ENCODE peak calls at places on chromosomes 16 and 17, in ten cellular contexts. One of them, this sample, is unnamed.

GRCh38 chr16:22001591-22001990 is 675 bp upstream of the PDZD9 start:
- DNase-seq in tibial nerve: no peak
- DNase-seq in CD4-positive, alpha-beta memory T cell: no peak
- DNase-seq in NCI-H748 treated with DMSO at 0.1 percent for 48 hours: no peak
- DNase-seq in BJ: peak; percentile 72
- DNase-seq in G401: no peak
- DNase-seq in hippocampal formation: no peak
- DNase-seq in stimulated activated naive CD8-positive, alpha-beta T cell treated with anti-CD3 and anti-CD28 coated beads, Interleukin-15, amount 100 ng/mL, for 72 hours: no peak
- DNase-seq in endodermal cell: no peak
- DNase-seq in T-helper 2 cell: no peak
- DNase-seq in this sample: no peak

GRCh38 chr17:82339634-82340580 is 6.3 kb upstream of the SECTM1 start:
- DNase-seq in tibial nerve: no peak
- DNase-seq in CD4-positive, alpha-beta memory T cell: no peak
- DNase-seq in NCI-H748 treated with DMSO at 0.1 percent for 48 hours: no peak
- DNase-seq in BJ: no peak
- DNase-seq in G401: no peak
- DNase-seq in hippocampal formation: no peak
- DNase-seq in stimulated activated naive CD8-positive, alpha-beta T cell treated with anti-CD3 and anti-CD28 coated beads, Interleukin-15, amount 100 ng/mL, for 72 hours: no peak
- DNase-seq in endodermal cell: no peak
- DNase-seq in T-helper 2 cell: no peak
- DNase-seq in this sample: no peak

GRCh38 chr16:88922114-88922825 is 54.7 kb downstream of the CBFA2T3 start:
- DNase-seq in tibial nerve: peak; percentile 64
- DNase-seq in CD4-positive, alpha-beta memory T cell: no peak
- DNase-seq in NCI-H748 treated with DMSO at 0.1 percent for 48 hours: no peak
- DNase-seq in BJ: no peak
- DNase-seq in G401: peak; percentile 78
- DNase-seq in hippocampal formation: no peak
- DNase-seq in stimulated activated naive CD8-positive, alpha-beta T cell treated with anti-CD3 and anti-CD28 coated beads, Interleukin-15, amount 100 ng/mL, for 72 hours: no peak
- DNase-seq in endodermal cell: peak; percentile 87
- DNase-seq in T-helper 2 cell: no peak
- DNase-seq in this sample: no peak

GRCh38 chr17:51706098-51706497 is 445.8 kb downstream of the UTP18 start:
- DNase-seq in tibial nerve: no peak
- DNase-seq in CD4-positive, alpha-beta memory T cell: no peak
- DNase-seq in NCI-H748 treated with DMSO at 0.1 percent for 48 hours: no peak
- DNase-seq in BJ: no peak
- DNase-seq in G401: peak; percentile 72
- DNase-seq in hippocampal formation: no peak
- DNase-seq in stimulated activated naive CD8-positive, alpha-beta T cell treated with anti-CD3 and anti-CD28 coated beads, Interleukin-15, amount 100 ng/mL, for 72 hours: no peak
- DNase-seq in endodermal cell: no peak
- DNase-seq in T-helper 2 cell: no peak
- DNase-seq in this sample: no peak

GRCh38 chr16:67606632-67607031 is 38.3 kb upstream of the CARMIL2 start:
- DNase-seq in tibial nerve: no peak
- DNase-seq in CD4-positive, alpha-beta memory T cell: no peak
- DNase-seq in NCI-H748 treated with DMSO at 0.1 percent for 48 hours: no peak
- DNase-seq in BJ: no peak
- DNase-seq in G401: no peak
- DNase-seq in hippocampal formation: no peak
- DNase-seq in stimulated activated naive CD8-positive, alpha-beta T cell treated with anti-CD3 and anti-CD28 coated beads, Interleukin-15, amount 100 ng/mL, for 72 hours: no peak
- DNase-seq in endodermal cell: no peak
- DNase-seq in T-helper 2 cell: no peak
- DNase-seq in this sample: no peak

GRCh38 chr17:39064374-39064773 is 87.1 kb downstream of the PLXDC1 start:
- DNase-seq in tibial nerve: no peak
- DNase-seq in CD4-positive, alpha-beta memory T cell: no peak
- DNase-seq in NCI-H748 treated with DMSO at 0.1 percent for 48 hours: no peak
- DNase-seq in BJ: peak; percentile 44
- DNase-seq in G401: no peak
- DNase-seq in hippocampal formation: no peak
- DNase-seq in stimulated activated naive CD8-positive, alpha-beta T cell treated with anti-CD3 and anti-CD28 coated beads, Interleukin-15, amount 100 ng/mL, for 72 hours: no peak
- DNase-seq in endodermal cell: no peak
- DNase-seq in T-helper 2 cell: no peak
- DNase-seq in this sample: no peak

GRCh38 chr17:8884336-8884990 is 17.0 kb upstream of the PIK3R6 start:
- DNase-seq in tibial nerve: no peak
- DNase-seq in CD4-positive, alpha-beta memory T cell: no peak
- DNase-seq in NCI-H748 treated with DMSO at 0.1 percent for 48 hours: no peak
- DNase-seq in BJ: no peak
- DNase-seq in G401: no peak
- DNase-seq in hippocampal formation: no peak
- DNase-seq in stimulated activated naive CD8-positive, alpha-beta T cell treated with anti-CD3 and anti-CD28 coated beads, Interleukin-15, amount 100 ng/mL, for 72 hours: no peak
- DNase-seq in endodermal cell: peak; percentile 50
- DNase-seq in T-helper 2 cell: no peak
- DNase-seq in this sample: no peak

GRCh38 chr16:82156761-82157654 is 13.0 kb downstream of the MPHOSPH6 start:
- DNase-seq in tibial nerve: no peak
- DNase-seq in CD4-positive, alpha-beta memory T cell: no peak
- DNase-seq in NCI-H748 treated with DMSO at 0.1 percent for 48 hours: no peak
- DNase-seq in BJ: peak; percentile 41
- DNase-seq in G401: no peak
- DNase-seq in hippocampal formation: no peak
- DNase-seq in stimulated activated naive CD8-positive, alpha-beta T cell treated with anti-CD3 and anti-CD28 coated beads, Interleukin-15, amount 100 ng/mL, for 72 hours: no peak
- DNase-seq in endodermal cell: no peak
- DNase-seq in T-helper 2 cell: no peak
- DNase-seq in this sample: no peak

GRCh38 chr16:15650698-15651161 is 685 bp downstream of the NDE1 start:
- DNase-seq in tibial nerve: no peak
- DNase-seq in CD4-positive, alpha-beta memory T cell: peak; percentile 57
- DNase-seq in NCI-H748 treated with DMSO at 0.1 percent for 48 hours: no peak
- DNase-seq in BJ: no peak
- DNase-seq in G401: peak; percentile 32
- DNase-seq in hippocampal formation: no peak
- DNase-seq in stimulated activated naive CD8-positive, alpha-beta T cell treated with anti-CD3 and anti-CD28 coated beads, Interleukin-15, amount 100 ng/mL, for 72 hours: peak; percentile 48
- DNase-seq in endodermal cell: peak; percentile 79
- DNase-seq in T-helper 2 cell: peak; percentile 29
- DNase-seq in this sample: peak; percentile 39

GRCh38 chr17:12622726-12623125 is 43.0 kb upstream of the MYOCD start:
- DNase-seq in tibial nerve: no peak
- DNase-seq in CD4-positive, alpha-beta memory T cell: no peak
- DNase-seq in NCI-H748 treated with DMSO at 0.1 percent for 48 hours: no peak
- DNase-seq in BJ: no peak
- DNase-seq in G401: no peak
- DNase-seq in hippocampal formation: no peak
- DNase-seq in stimulated activated naive CD8-positive, alpha-beta T cell treated with anti-CD3 and anti-CD28 coated beads, Interleukin-15, amount 100 ng/mL, for 72 hours: no peak
- DNase-seq in endodermal cell: no peak
- DNase-seq in T-helper 2 cell: no peak
- DNase-seq in this sample: no peak

GRCh38 chr16:54720259-54720658 is 210.4 kb upstream of the IRX5 start:
- DNase-seq in tibial nerve: no peak
- DNase-seq in CD4-positive, alpha-beta memory T cell: no peak
- DNase-seq in NCI-H748 treated with DMSO at 0.1 percent for 48 hours: no peak
- DNase-seq in BJ: no peak
- DNase-seq in G401: no peak
- DNase-seq in hippocampal formation: no peak
- DNase-seq in stimulated activated naive CD8-positive, alpha-beta T cell treated with anti-CD3 and anti-CD28 coated beads, Interleukin-15, amount 100 ng/mL, for 72 hours: no peak
- DNase-seq in endodermal cell: no peak
- DNase-seq in T-helper 2 cell: no peak
- DNase-seq in this sample: no peak

GRCh38 chr16:9061358-9061813 is 30.1 kb upstream of the HAPSTR1 start:
- DNase-seq in tibial nerve: no peak
- DNase-seq in CD4-positive, alpha-beta memory T cell: no peak
- DNase-seq in NCI-H748 treated with DMSO at 0.1 percent for 48 hours: no peak
- DNase-seq in BJ: no peak
- DNase-seq in G401: no peak
- DNase-seq in hippocampal formation: peak; percentile 15
- DNase-seq in stimulated activated naive CD8-positive, alpha-beta T cell treated with anti-CD3 and anti-CD28 coated beads, Interleukin-15, amount 100 ng/mL, for 72 hours: no peak
- DNase-seq in endodermal cell: no peak
- DNase-seq in T-helper 2 cell: no peak
- DNase-seq in this sample: no peak

GRCh38 chr17:68351395-68351794 is 60.1 kb downstream of the ARSG start:
- DNase-seq in tibial nerve: no peak
- DNase-seq in CD4-positive, alpha-beta memory T cell: no peak
- DNase-seq in NCI-H748 treated with DMSO at 0.1 percent for 48 hours: peak; percentile 2
- DNase-seq in BJ: no peak
- DNase-seq in G401: peak; percentile 42
- DNase-seq in hippocampal formation: no peak
- DNase-seq in stimulated activated naive CD8-positive, alpha-beta T cell treated with anti-CD3 and anti-CD28 coated beads, Interleukin-15, amount 100 ng/mL, for 72 hours: no peak
- DNase-seq in endodermal cell: no peak
- DNase-seq in T-helper 2 cell: no peak
- DNase-seq in this sample: no peak

GRCh38 chr16:66475232-66475631 is 48.1 kb downstream of the BEAN1 start:
- DNase-seq in tibial nerve: no peak
- DNase-seq in CD4-positive, alpha-beta memory T cell: no peak
- DNase-seq in NCI-H748 treated with DMSO at 0.1 percent for 48 hours: no peak
- DNase-seq in BJ: no peak
- DNase-seq in G401: no peak
- DNase-seq in hippocampal formation: no peak
- DNase-seq in stimulated activated naive CD8-positive, alpha-beta T cell treated with anti-CD3 and anti-CD28 coated beads, Interleukin-15, amount 100 ng/mL, for 72 hours: no peak
- DNase-seq in endodermal cell: peak; percentile 48
- DNase-seq in T-helper 2 cell: no peak
- DNase-seq in this sample: no peak

GRCh38 chr17:74736423-74737298 is at the start of gene RAB37:
- DNase-seq in tibial nerve: no peak
- DNase-seq in CD4-positive, alpha-beta memory T cell: peak; percentile 37
- DNase-seq in NCI-H748 treated with DMSO at 0.1 percent for 48 hours: no peak
- DNase-seq in BJ: no peak
- DNase-seq in G401: no peak
- DNase-seq in hippocampal formation: no peak
- DNase-seq in stimulated activated naive CD8-positive, alpha-beta T cell treated with anti-CD3 and anti-CD28 coated beads, Interleukin-15, amount 100 ng/mL, for 72 hours: peak; percentile 67
- DNase-seq in endodermal cell: peak; percentile 95
- DNase-seq in T-helper 2 cell: no peak
- DNase-seq in this sample: peak; percentile 46

GRCh38 chr17:20059728-20060188 is 50.6 kb downstream of the SPECC1 start:
- DNase-seq in tibial nerve: no peak
- DNase-seq in CD4-positive, alpha-beta memory T cell: no peak
- DNase-seq in NCI-H748 treated with DMSO at 0.1 percent for 48 hours: no peak
- DNase-seq in BJ: no peak
- DNase-seq in G401: no peak
- DNase-seq in hippocampal formation: no peak
- DNase-seq in stimulated activated naive CD8-positive, alpha-beta T cell treated with anti-CD3 and anti-CD28 coated beads, Interleukin-15, amount 100 ng/mL, for 72 hours: no peak
- DNase-seq in endodermal cell: no peak
- DNase-seq in T-helper 2 cell: no peak
- DNase-seq in this sample: no peak

This sample was measured in T-cell.